ENCODE peak calls at places on chromosomes 7 and 10, in five cellular contexts. N is lower leg skin; X is activated T-cell treated with anti-CD3 and anti-CD28 coated beads, Interleukin-2, amount 50 U/mL, for 72 hours; K is GDM1; A is GM03348. E is an unnamed sample.

GRCh38 chr10:8487346-8487745 is 432.9 kb downstream of the GATA3 start:
- DNase-seq in N (no peak), X (no peak), K (no peak), A (no peak), E (no peak)

GRCh38 chr10:131726460-131726861 is 174.3 kb upstream of the PPP2R2D start:
- DNase-seq in N (peak), X (no peak), K (no peak), A (no peak), E (peak)

GRCh38 chr7:33109758-33110238 is 594 bp upstream of the RP9 start:
- DNase-seq in N (no peak), X (peak), K (no peak), A (no peak), E (peak)

GRCh38 chr7:1455241-1455939 is 3.9 kb downstream of the MICALL2 start:
- DNase-seq in N (no peak), X (no peak), K (no peak), A (no peak), E (no peak)

GRCh38 chr10:50312464-50313437 is 61.4 kb upstream of the ASAH2 start:
- DNase-seq in N (no peak), X (no peak), K (no peak), A (peak), E (no peak)

GRCh38 chr7:69770613-69771012 is 172.3 kb downstream of the AUTS2 start:
- DNase-seq in N (no peak), X (no peak), K (no peak), A (no peak), E (no peak)

GRCh38 chr7:32218741-32219283 is 148.6 kb upstream of the PDE1C start:
- DNase-seq in N (peak), X (no peak), K (no peak), A (no peak), E (no peak)

GRCh38 chr7:133401225-133401624 is 148.3 kb downstream of the EXOC4 start:
- DNase-seq in N (no peak), X (no peak), K (no peak), A (peak), E (no peak)

GRCh38 chr7:27083646-27084045 is 12.2 kb downstream of the HOXA1 start:
- DNase-seq in N (no peak), X (no peak), K (no peak), A (no peak), E (no peak)

GRCh38 chr7:41955475-41956243 is 252.8 kb upstream of the INHBA start:
- DNase-seq in N (peak), X (no peak), K (peak), A (peak), E (no peak)

GRCh38 chr7:35257251-35258124 is 3.6 kb upstream of the TBX20 start:
- DNase-seq in N (no peak), X (no peak), K (no peak), A (no peak), E (no peak)

GRCh38 chr7:128137096-128137655 is 103.9 kb upstream of the LEP start:
- DNase-seq in N (no peak), X (no peak), K (no peak), A (no peak), E (peak)

GRCh38 chr10:86782691-86783418 is 26.4 kb downstream of the BMPR1A start:
- DNase-seq in N (no peak), X (no peak), K (no peak), A (no peak), E (no peak)

GRCh38 chr10:30750971-30751677 is 121.6 kb upstream of the LYZL2 start:
- DNase-seq in N (no peak), X (no peak), K (peak), A (no peak), E (peak)

GRCh38 chr10:43845121-43845520 is 196.4 kb upstream of the ZNF32 start:
- DNase-seq in N (no peak), X (no peak), K (no peak), A (no peak), E (no peak)

GRCh38 chr10:18290651-18291313 is 150.6 kb downstream of the CACNB2 start:
- DNase-seq in N (no peak), X (no peak), K (no peak), A (no peak), E (no peak)

GRCh38 chr10:119517235-119518141 is 25.0 kb downstream of the RGS10 start:
- DNase-seq in N (peak), X (peak), K (peak), A (peak), E (peak)

GRCh38 chr7:29038463-29038862 is 80.3 kb upstream of the TRIL start:
- DNase-seq in N (no peak), X (no peak), K (no peak), A (no peak), E (no peak)

GRCh38 chr10:94131885-94132284 is 138.2 kb downstream of the PLCE1 start:
- DNase-seq in N (no peak), X (no peak), K (no peak), A (peak), E (no peak)

GRCh38 chr10:29853913-29854312 is 205.5 kb downstream of the JCAD start:
- DNase-seq in N (no peak), X (no peak), K (no peak), A (no peak), E (no peak)

GRCh38 chr7:66597472-66597871 is 31.2 kb upstream of the KCTD7 start:
- DNase-seq in N (no peak), X (no peak), K (no peak), A (no peak), E (no peak)

GRCh38 chr10:88949912-88950664 is 2.5 kb downstream of the ACTA2 start:
- DNase-seq in N (no peak), X (no peak), K (no peak), A (no peak), E (no peak)

GRCh38 chr10:129849452-129849750 is 114.7 kb downstream of the EBF3 start:
- DNase-seq in N (peak), X (no peak), K (no peak), A (no peak), E (no peak)

GRCh38 chr10:23338886-23339285 is 5.7 kb downstream of the C10orf67 start:
- DNase-seq in N (no peak), X (no peak), K (no peak), A (no peak), E (no peak)

GRCh38 chr7:4830176-4830575 is 31.7 kb downstream of the PAPOLB start:
- DNase-seq in N (no peak), X (peak), K (peak), A (peak), E (peak)

GRCh38 chr10:65320256-65321026 is 1605.4 kb upstream of the LRRTM3 start:
- DNase-seq in N (no peak), X (no peak), K (no peak), A (no peak), E (no peak)

GRCh38 chr10:3010327-3010726 is 57.0 kb upstream of the PFKP start:
- DNase-seq in N (no peak), X (no peak), K (no peak), A (no peak), E (no peak)

GRCh38 chr10:63120554-63120953 is 12.6 kb upstream of the NRBF2 start:
- DNase-seq in N (peak), X (no peak), K (no peak), A (peak), E (no peak)

GRCh38 chr10:12241810-12242529 is 46.0 kb downstream of the CDC123 start:
- DNase-seq in N (peak), X (peak), K (no peak), A (no peak), E (peak)

GRCh38 chr10:71523756-71524155 is 127.0 kb downstream of the CDH23 start:
- DNase-seq in N (no peak), X (no peak), K (no peak), A (no peak), E (no peak)

GRCh38 chr10:6114299-6114698 is 25.5 kb downstream of the RBM17 start:
- DNase-seq in N (no peak), X (no peak), K (no peak), A (no peak), E (no peak)

GRCh38 chr10:113357688-113358306 is 195.1 kb upstream of the HABP2 start:
- DNase-seq in N (no peak), X (no peak), K (no peak), A (no peak), E (no peak)

GRCh38 chr7:594212-594913 is 74.7 kb upstream of the PDGFA start:
- DNase-seq in N (no peak), X (no peak), K (no peak), A (no peak), E (no peak)

GRCh38 chr7:103660455-103661371 is 214.7 kb upstream of the SLC26A5 start:
- DNase-seq in N (no peak), X (no peak), K (no peak), A (peak), E (no peak)

E was measured in activated CD8-positive, alpha-beta T cell treated with anti-CD3 and anti-CD28 coated beads for 36 hours.